ENCODE peak calls at places on chromosomes 7 and 10, in four cellular contexts. T, F, M and A are unnamed samples.

GRCh38 chr7:104005197-104005596 is 15.7 kb upstream of the RELN start:
- DNase-seq in T (no peak), F (no peak), M (no peak), A (no peak)

GRCh38 chr10:16505168-16505567 is 16.5 kb downstream of the C1QL3 start:
- DNase-seq in T (no peak), F (no peak), M (no peak), A (no peak)

GRCh38 chr7:85033263-85033662 is 153.6 kb downstream of the SEMA3D start:
- DNase-seq in T (no peak), F (no peak), M (no peak), A (no peak)

GRCh38 chr10:71316081-71316785 is 2.8 kb upstream of the SLC29A3 start:
- DNase-seq in T (no peak), F (no peak), M (no peak), A (no peak)

GRCh38 chr10:22932626-22933370 is 4.9 kb downstream of the ARMC3 start:
- DNase-seq in T (no peak), F (no peak), M (no peak), A (no peak)

GRCh38 chr10:95268438-95268837 is 22.4 kb downstream of the PDLIM1 start:
- DNase-seq in T (no peak), F (no peak), M (no peak), A (peak)

GRCh38 chr7:151876899-151877777 is at the start of gene PRKAG2:
- DNase-seq in T (peak), F (peak), M (peak), A (no peak)

GRCh38 chr10:52359466-52359865 is 45.4 kb downstream of the DKK1 start:
- DNase-seq in T (no peak), F (no peak), M (no peak), A (no peak)

GRCh38 chr7:2477447-2478386 is 1.5 kb upstream of the GRIFIN start:
- DNase-seq in T (peak), F (peak), M (peak), A (no peak)

GRCh38 chr10:95221124-95221523 is 27.1 kb downstream of the ACSM6 start:
- DNase-seq in T (no peak), F (no peak), M (no peak), A (no peak)

GRCh38 chr7:139086454-139086853 is 23.1 kb downstream of the ZC3HAV1 start:
- DNase-seq in T (no peak), F (no peak), M (no peak), A (no peak)

GRCh38 chr7:41085244-41085643 is 617.6 kb downstream of the INHBA start:
- DNase-seq in T (no peak), F (no peak), M (no peak), A (no peak)

GRCh38 chr10:72074413-72075183 is 13.8 kb downstream of the SPOCK2 start:
- DNase-seq in T (no peak), F (no peak), M (no peak), A (no peak)